ENCODE peak calls at places on chromosome 16, in six cellular contexts. G is HEK293T, N is globus pallidus, U is T follicular helper cell, T is AG09319, V is ecto neural progenitor cell. S is an unnamed sample.

GRCh38 chr16:75289189-75289588 is 37.8 kb upstream of the BCAR1 start:
- DNase-seq in U (no peak), N (no peak), G (no peak), T (no peak), V (no peak), S (no peak)

GRCh38 chr16:66886346-66886745 is 6.0 kb downstream of the PDP2 start:
- DNase-seq in N (no peak), G (no peak), V (no peak), U (no peak), T (peak; percentile 24), S (no peak)

GRCh38 chr16:14070555-14070876 is 603 bp upstream of the MRTFB start:
- DNase-seq in U (no peak), N (no peak), V (no peak), G (no peak), T (no peak), S (no peak)

GRCh38 chr16:77234611-77235010 is 35.4 kb downstream of the SYCE1L start:
- DNase-seq in T (no peak), N (no peak), U (no peak), G (no peak), V (no peak), S (no peak)

GRCh38 chr16:61923629-61924028 is 112.6 kb downstream of the CDH8 start:
- DNase-seq in G (no peak), U (no peak), N (no peak), V (no peak), T (no peak), S (no peak)

GRCh38 chr16:75114179-75114945 is 2.2 kb downstream of the LDHD start:
- DNase-seq in V (no peak), U (no peak), G (no peak), T (no peak), N (no peak), S (no peak)

GRCh38 chr16:81885976-81886586 is 107.0 kb downstream of the PLCG2 start:
- DNase-seq in V (peak; percentile 54), G (peak; percentile 71), N (no peak), U (no peak), T (no peak), S (no peak)

GRCh38 chr16:3071655-3072054 is 6.2 kb downstream of the IL32 start:
- DNase-seq in N (no peak), G (no peak), U (no peak), V (no peak), T (no peak), S (no peak)

GRCh38 chr16:49763826-49764225 is 92.1 kb downstream of the ZNF423 start:
- DNase-seq in U (no peak), T (no peak), N (no peak), G (no peak), V (no peak), S (no peak)

GRCh38 chr16:57016301-57016700 is 26.9 kb downstream of the NLRC5 start:
- DNase-seq in G (no peak), N (no peak), U (no peak), V (no peak), T (no peak), S (peak; percentile 40)

GRCh38 chr16:85055503-85056210 is 28.1 kb downstream of the KIAA0513 start:
- DNase-seq in U (peak; percentile 62), G (no peak), T (no peak), N (peak; percentile 60), V (no peak), S (peak; percentile 49)

GRCh38 chr16:24253192-24253591 is 2.9 kb upstream of the CACNG3 start:
- DNase-seq in N (peak; percentile 65), G (peak; percentile 59), V (peak; percentile 60), U (no peak), T (no peak), S (peak; percentile 21)

GRCh38 chr16:14445935-14446715 is 183.9 kb downstream of the PARN start:
- DNase-seq in G (no peak), V (no peak), T (no peak), U (no peak), N (no peak), S (no peak)

GRCh38 chr16:85387171-85387507 is 226.0 kb upstream of the GSE1 start:
- DNase-seq in U (no peak), V (no peak), N (no peak), G (no peak), T (no peak), S (no peak)

GRCh38 chr16:86634290-86634689 is 55.9 kb downstream of the FOXL1 start:
- DNase-seq in V (no peak), T (no peak), U (no peak), N (peak; percentile 3), G (peak; percentile 45), S (no peak)

GRCh38 chr16:89918453-89919347 is at the start of gene MC1R:
- DNase-seq in G (peak; percentile 46), V (peak; percentile 71), N (no peak), T (no peak), U (no peak), S (peak; percentile 42)

GRCh38 chr16:80719573-80719972 is 84.8 kb downstream of the CDYL2 start:
- DNase-seq in V (no peak), T (no peak), U (no peak), N (no peak), G (no peak), S (no peak)

GRCh38 chr16:75479421-75479990 is 15.0 kb upstream of the TMEM170A start:
- DNase-seq in N (no peak), V (no peak), G (no peak), T (no peak), U (no peak), S (no peak)

GRCh38 chr16:15996432-15997109 is 47.2 kb downstream of the ABCC1 start:
- DNase-seq in G (no peak), T (peak; percentile 61), N (no peak), V (no peak), U (no peak), S (no peak)

GRCh38 chr16:83713597-83713996 is 94.2 kb upstream of the HSBP1 start:
- DNase-seq in U (no peak), G (no peak), V (no peak), T (no peak), N (no peak), S (no peak)

GRCh38 chr16:51870460-51870859 is 676.5 kb downstream of the TOX3 start:
- DNase-seq in G (no peak), V (no peak), N (no peak), U (no peak), T (no peak), S (no peak)

GRCh38 chr16:53043986-53044571 is 8.6 kb downstream of the CHD9NB start:
- DNase-seq in T (no peak), N (no peak), G (peak; percentile 30), V (peak; percentile 70), U (no peak), S (no peak)

GRCh38 chr16:28292731-28293588 is 635 bp downstream of the SBK1 start:
- DNase-seq in T (no peak), G (peak; percentile 26), V (peak; percentile 80), N (peak; percentile 15), U (no peak), S (peak; percentile 30)

GRCh38 chr16:17474037-17474436 is 3.3 kb upstream of the XYLT1 start:
- DNase-seq in N (no peak), T (no peak), V (no peak), U (no peak), G (no peak), S (no peak)

GRCh38 chr16:72836181-72836580 is 211.7 kb downstream of the ZFHX3 start:
- DNase-seq in G (no peak), V (no peak), T (no peak), U (no peak), N (no peak), S (no peak)

GRCh38 chr16:86073103-86073625 is 174.2 kb downstream of the IRF8 start:
- DNase-seq in V (no peak), U (no peak), T (no peak), G (no peak), N (no peak), S (no peak)

GRCh38 chr16:61926766-61927165 is 109.5 kb downstream of the CDH8 start:
- DNase-seq in N (no peak), U (no peak), V (no peak), T (no peak), G (no peak), S (no peak)